ENCODE peak calls at places on chromosomes 4 and X, in nine cellular contexts. V, R, S, N, U, O, I, A and Q are unnamed samples.

GRCh38 chr4:4859010-4859798 is at the start of gene MSX1:
- DNase-seq in V (peak), U (peak), O (peak), A (peak), N (peak), S (no peak), I (peak), R (peak), Q (peak)

GRCh38 chr4:144967161-144967560 is 130.8 kb downstream of the ANAPC10 start:
- DNase-seq in O (no peak), N (no peak), R (no peak), S (no peak), V (no peak), A (no peak), U (no peak), I (no peak), Q (no peak)

GRCh38 chr4:47535567-47536147 is 50.6 kb downstream of the ATP10D start:
- DNase-seq in V (no peak), U (no peak), I (no peak), S (no peak), R (no peak), A (no peak), O (no peak), N (no peak), Q (no peak)

GRCh38 chrX:4547218-4547836 is 833.9 kb upstream of the PRKX start:
- DNase-seq in R (peak), U (peak), V (peak), A (no peak), I (peak), N (no peak), S (peak), O (no peak), Q (peak)

GRCh38 chrX:153517421-153517820 is at the start of gene ATP2B3:
- DNase-seq in O (no peak), N (no peak), S (no peak), I (no peak), U (no peak), V (no peak), A (no peak), R (no peak), Q (no peak)

GRCh38 chr4:108168672-108169562 is at the start of gene LEF1:
- DNase-seq in S (peak), V (peak), O (no peak), I (peak), U (no peak), N (no peak), A (no peak), R (peak), Q (no peak)

GRCh38 chr4:3529363-3529762 is 2.9 kb downstream of the LRPAP1 start:
- DNase-seq in V (no peak), U (no peak), R (peak), I (no peak), S (no peak), N (no peak), O (no peak), A (peak), Q (no peak)

GRCh38 chr4:338759-339097 is 1.1 kb downstream of the ZNF141 start:
- DNase-seq in A (no peak), I (no peak), V (peak), U (no peak), S (no peak), O (no peak), R (no peak), N (no peak), Q (no peak)

GRCh38 chrX:45472968-45473367 is 272.3 kb upstream of the DIPK2B start:
- DNase-seq in I (peak), V (no peak), S (no peak), O (peak), R (no peak), N (no peak), U (no peak), A (no peak), Q (no peak)

GRCh38 chrX:118182050-118182449 is 65.4 kb upstream of the KLHL13 start:
- DNase-seq in N (no peak), I (no peak), A (no peak), O (no peak), R (no peak), S (no peak), V (peak), U (no peak), Q (no peak)

GRCh38 chr4:168220893-168221292 is 97.7 kb downstream of the DDX60 start:
- DNase-seq in N (no peak), I (no peak), S (no peak), O (peak), V (no peak), R (no peak), A (no peak), U (peak), Q (no peak)

GRCh38 chrX:19897087-19897486 is 9.7 kb upstream of the SH3KBP1 start:
- DNase-seq in S (no peak), U (no peak), I (no peak), R (no peak), V (no peak), N (no peak), O (no peak), A (no peak), Q (no peak)

GRCh38 chr4:75916091-75916661 is 13.9 kb upstream of the PPEF2 start:
- DNase-seq in O (peak), U (peak), I (peak), V (peak), S (no peak), R (no peak), A (no peak), N (no peak), Q (no peak)